ENCODE peak calls at places on chromosomes 16 and 17, in seven cellular contexts. Q is neuronal stem cell, Y is H1, B is IMR-90, D is H9, I is trophoblast cell, N is mesendoderm. R is an unnamed sample.

GRCh38 chr17:19316756-19317358 is 45.7 kb downstream of the B9D1 start:
- DNase-seq in Q (no peak), Y (no peak), B (no peak), D (no peak), I (no peak), N (no peak), R (no peak)

GRCh38 chr17:74960739-74961342 is 11.7 kb downstream of the HID1 start:
- DNase-seq in Q (no peak), Y (peak), B (peak), D (peak), I (peak), N (peak), R (peak)

GRCh38 chr17:75525806-75526554 is 483 bp downstream of the LLGL2 start:
- DNase-seq in Q (peak), Y (no peak), B (no peak), D (peak), I (peak), N (peak), R (peak)

GRCh38 chr17:76789235-76789788 is 51.4 kb downstream of the MFSD11 start:
- DNase-seq in Q (no peak), Y (no peak), B (no peak), D (no peak), I (peak), N (peak), R (no peak)

GRCh38 chr17:77049440-77049839 is 91.3 kb upstream of the SEC14L1 start:
- DNase-seq in Q (no peak), Y (no peak), B (no peak), D (no peak), I (no peak), N (no peak), R (no peak)

GRCh38 chr17:39151680-39152058 is 232 bp upstream of the PLXDC1 start:
- DNase-seq in Q (no peak), Y (no peak), B (no peak), D (no peak), I (no peak), N (no peak), R (no peak)

GRCh38 chr17:27993161-27993695 is 49.2 kb upstream of the NLK start:
- DNase-seq in Q (no peak), Y (no peak), B (no peak), D (no peak), I (no peak), N (no peak), R (no peak)

GRCh38 chr16:86911311-86911999 is 333.1 kb downstream of the FOXL1 start:
- DNase-seq in Q (no peak), Y (no peak), B (no peak), D (no peak), I (no peak), N (no peak), R (no peak)

GRCh38 chr17:62862251-62862650 is 54.1 kb upstream of the MARCHF10 start:
- DNase-seq in Q (no peak), Y (no peak), B (no peak), D (no peak), I (peak), N (no peak), R (no peak)

GRCh38 chr16:86862596-86862995 is 284.2 kb downstream of the FOXL1 start:
- DNase-seq in Q (no peak), Y (no peak), B (peak), D (no peak), I (no peak), N (no peak), R (no peak)

GRCh38 chr17:57480438-57481196 is 224.3 kb downstream of the MSI2 start:
- DNase-seq in Q (no peak), Y (no peak), B (peak), D (no peak), I (peak), N (peak), R (peak)

GRCh38 chr17:78979780-78980623 is at the start of gene LGALS3BP:
- DNase-seq in Q (peak), Y (no peak), B (peak), D (peak), I (peak), N (peak), R (peak)

GRCh38 chr16:84410361-84411138 is 42.2 kb downstream of the ATP2C2 start:
- DNase-seq in Q (no peak), Y (no peak), B (no peak), D (no peak), I (no peak), N (no peak), R (no peak)

GRCh38 chr17:78618264-78619066 is 41.3 kb upstream of the DNAH17 start:
- DNase-seq in Q (no peak), Y (no peak), B (no peak), D (no peak), I (peak), N (no peak), R (no peak)

GRCh38 chr17:64081802-64082799 is 47.8 kb downstream of the ERN1 start:
- DNase-seq in Q (no peak), Y (no peak), B (peak), D (no peak), I (peak), N (peak), R (peak)

GRCh38 chr16:65057184-65057583 is 64.7 kb downstream of the CDH11 start:
- DNase-seq in Q (no peak), Y (no peak), B (no peak), D (no peak), I (no peak), N (no peak), R (no peak)

GRCh38 chr17:65888649-65889048 is 303.3 kb downstream of the CEP112 start:
- DNase-seq in Q (no peak), Y (no peak), B (peak), D (no peak), I (no peak), N (peak), R (peak)

GRCh38 chr17:80101160-80101945 is at the start of gene GAA:
- DNase-seq in Q (peak), Y (peak), B (peak), D (peak), I (peak), N (peak), R (peak)

GRCh38 chr16:27723711-27724490 is 174.0 kb downstream of the KATNIP start:
- DNase-seq in Q (no peak), Y (no peak), B (no peak), D (no peak), I (no peak), N (no peak), R (no peak)

GRCh38 chr16:27720731-27721547 is 171.0 kb downstream of the KATNIP start:
- DNase-seq in Q (no peak), Y (no peak), B (no peak), D (no peak), I (no peak), N (no peak), R (no peak)

GRCh38 chr16:27721548-27722265 is 171.8 kb downstream of the KATNIP start:
- DNase-seq in Q (no peak), Y (no peak), B (peak), D (no peak), I (peak), N (no peak), R (peak)

GRCh38 chr16:27722892-27723450 is 173.0 kb downstream of the KATNIP start:
- DNase-seq in Q (no peak), Y (no peak), B (no peak), D (no peak), I (no peak), N (peak), R (no peak)

GRCh38 chr16:27722266-27722636 is 172.3 kb downstream of the KATNIP start:
- DNase-seq in Q (no peak), Y (no peak), B (no peak), D (no peak), I (peak), N (no peak), R (no peak)
- H2AK5ac ChIP-seq in Q (no peak), Y (no peak), B (no peak), D (no peak), I (no peak), N (no peak), R (no peak)

GRCh38 chr16:8819635-8820034 is 22.0 kb downstream of the PMM2 start:
- DNase-seq in Q (no peak), Y (no peak), B (no peak), D (no peak), I (no peak), N (no peak), R (no peak)
- H2AK5ac ChIP-seq in Q (no peak), Y (no peak), B (no peak), D (no peak), I (no peak), N (no peak), R (no peak)

GRCh38 chr16:900211-900610 is 70.6 kb downstream of the LMF1 start:
- DNase-seq in Q (no peak), Y (no peak), B (no peak), D (no peak), I (no peak), N (no peak), R (no peak)
- H2AK5ac ChIP-seq in Q (no peak), Y (no peak), B (no peak), D (no peak), I (no peak), N (no peak), R (no peak)

GRCh38 chr17:41307647-41308046 is 1.5 kb downstream of the KRTAP16-1 start:
- DNase-seq in Q (no peak), Y (no peak), B (no peak), D (no peak), I (no peak), N (no peak), R (no peak)
- H2AK5ac ChIP-seq in Q (no peak), Y (no peak), B (no peak), D (no peak), I (no peak), N (no peak), R (no peak)